ENCODE peak calls at places on chromosome 1, in nine cellular contexts. I is AG04450, D is fibroblast of lung, J is IMR-90, A is endodermal cell, V is H7, E is lower lobe of right lung, N is PC-9, F is adrenal gland. R is an unnamed sample.
A peak's percentile ranks its signal among the peaks of the same experiment; 100 is the strongest.

GRCh38 chr1:27216466-27216865 is 18.0 kb upstream of the WDTC1 start:
- DNase-seq in I (no peak), D (no peak), J (no peak), A (no peak), V (no peak), E (no peak), N (no peak), F (no peak), R (no peak)

GRCh38 chr1:180934563-180934962 is 21.9 kb downstream of the KIAA1614 start:
- DNase-seq in I (no peak), D (no peak), J (no peak), A (no peak), V (no peak), E (no peak), N (no peak), F (no peak), R (no peak)

GRCh38 chr1:228464487-228464983 is 22.6 kb upstream of the RNF187 start:
- DNase-seq in I (peak; percentile 61), D (peak; percentile 83), J (peak; percentile 81), A (peak; percentile 95), V (peak; percentile 95), E (peak; percentile 65), N (peak; percentile 55), F (peak; percentile 56), R (peak; percentile 67)

GRCh38 chr1:90505806-90506205 is 211.3 kb downstream of the BARHL2 start:
- DNase-seq in I (no peak), D (no peak), J (no peak), A (no peak), V (no peak), E (no peak), N (no peak), F (no peak), R (no peak)

GRCh38 chr1:54280652-54281051 is 80.7 kb downstream of the MRPL37 start:
- DNase-seq in I (no peak), D (peak; percentile 94), J (peak; percentile 51), A (no peak), V (no peak), E (no peak), N (no peak), F (no peak), R (no peak)

GRCh38 chr1:91622586-91622985 is 121.9 kb downstream of the CDC7 start:
- DNase-seq in I (no peak), D (peak; percentile 28), J (no peak), A (no peak), V (no peak), E (no peak), N (no peak), F (peak; percentile 86), R (peak; percentile 24)

GRCh38 chr1:178628637-178629548 is 96.2 kb upstream of the RALGPS2 start:
- DNase-seq in I (peak; percentile 67), D (peak; percentile 89), J (peak; percentile 83), A (peak; percentile 78), V (peak; percentile 51), E (no peak), N (no peak), F (no peak), R (peak; percentile 97)

GRCh38 chr1:41678141-41678878 is 193.8 kb upstream of the EDN2 start:
- DNase-seq in I (peak; percentile 67), D (peak; percentile 93), J (peak; percentile 86), A (no peak), V (no peak), E (no peak), N (no peak), F (no peak), R (no peak)

GRCh38 chr1:19764848-19765247 is 34.9 kb downstream of the TMCO4 start:
- DNase-seq in I (no peak), D (peak; percentile 86), J (no peak), A (no peak), V (no peak), E (no peak), N (peak; percentile 43), F (no peak), R (no peak)

GRCh38 chr1:20950689-20951088 is 163.6 kb upstream of the HP1BP3 start:
- DNase-seq in I (no peak), D (no peak), J (no peak), A (no peak), V (no peak), E (no peak), N (no peak), F (no peak), R (no peak)

GRCh38 chr1:14875781-14876564 is 277.5 kb downstream of the KAZN start:
- DNase-seq in I (no peak), D (no peak), J (no peak), A (peak; percentile 68), V (no peak), E (no peak), N (no peak), F (no peak), R (no peak)

GRCh38 chr1:234979316-234980223 is 149.1 kb downstream of the TOMM20 start:
- DNase-seq in I (no peak), D (no peak), J (no peak), A (peak; percentile 34), V (no peak), E (no peak), N (no peak), F (no peak), R (no peak)
- H3K4me3 ChIP-seq in I (no peak overlapping the region), D (no peak overlapping the region), J (no peak overlapping the region), A (no peak overlapping the region), V (no peak overlapping the region), E (peak overlapping the region; percentile 25), N (peak overlapping the region; percentile 24), F (no peak overlapping the region), R (no peak overlapping the region)

GRCh38 chr1:37723390-37724078 is 31.2 kb downstream of the CDCA8 start:
- DNase-seq in I (no peak), D (peak; percentile 24), J (no peak), A (no peak), V (peak; percentile 40), E (no peak), N (no peak), F (no peak), R (no peak)
- H3K27me3 ChIP-seq in I (peaks cover 34% of the 10 kb centered on the region), D (peaks cover 5% of the 10 kb centered on the region), J (peaks cover 35% of the 10 kb centered on the region), A (peaks cover 21% of the 10 kb centered on the region), V (peaks cover 2% of the 10 kb centered on the region), E (peaks cover 5% of the 10 kb centered on the region), N (no peaks in the 10 kb centered on the region), F (no peaks in the 10 kb centered on the region), R (no peaks in the 10 kb centered on the region)

GRCh38 chr1:231160851-231161710 is 777 bp upstream of the TRIM67 start:
- DNase-seq in I (no peak), D (no peak), J (no peak), A (peak; percentile 65), V (peak; percentile 67), E (no peak), N (no peak), F (no peak), R (no peak)
- H3K4me3 ChIP-seq in I (no peak overlapping the region), D (peak overlapping the region; percentile 33), J (no peak overlapping the region), A (peak overlapping the region; percentile 72), V (peak overlapping the region; percentile 35), E (peak overlapping the region; percentile 45), N (no peak overlapping the region), F (no peak overlapping the region), R (no peak overlapping the region)

DNA sequence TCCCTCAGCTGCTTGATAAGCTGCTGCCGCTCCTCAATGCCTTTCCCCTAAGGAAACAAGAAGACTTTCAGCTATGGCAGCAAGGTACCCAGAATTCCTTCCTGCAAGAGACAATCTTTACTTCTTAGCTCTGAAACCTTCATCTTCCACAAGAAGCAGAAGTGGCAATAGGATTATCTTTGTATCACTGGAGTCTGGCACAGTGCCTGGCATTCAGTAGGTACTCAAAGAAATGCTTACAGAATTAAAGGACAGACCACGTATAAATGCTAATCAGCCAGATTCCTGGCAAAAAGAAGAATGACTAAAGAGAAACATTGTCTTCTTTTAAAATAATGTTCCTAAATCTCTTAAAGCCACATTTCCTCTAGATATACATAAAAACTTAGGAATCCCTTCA is 43.7 kb downstream of the SLC27A3 start:
- DNase-seq in I (no peak), D (no peak), J (no peak), A (no peak), V (no peak), E (no peak), N (no peak), F (no peak), R (no peak)
- H3K27me3 ChIP-seq in I (no peaks in the 10 kb centered on the region), D (no peaks in the 10 kb centered on the region), J (no peaks in the 10 kb centered on the region), A (no peaks in the 10 kb centered on the region), V (no peaks in the 10 kb centered on the region), E (no peaks in the 10 kb centered on the region), N (no peaks in the 10 kb centered on the region), F (no peaks in the 10 kb centered on the region), R (no peaks in the 10 kb centered on the region)

GRCh38 chr1:18481921-18482701 is 1.4 kb downstream of the KLHDC7A start:
- DNase-seq in I (no peak), D (no peak), J (no peak), A (peak; percentile 70), V (peak; percentile 60), E (no peak), N (no peak), F (no peak), R (no peak)
- H3K4me3 ChIP-seq in I (no peak overlapping the region), D (no peak overlapping the region), J (no peak overlapping the region), A (no peak overlapping the region), V (peak overlapping the region; percentile 3), E (no peak overlapping the region), N (no peak overlapping the region), F (no peak overlapping the region), R (no peak overlapping the region)

GRCh38 chr1:175580351-175580750 is 163.0 kb downstream of the TNR start:
- DNase-seq in I (no peak), D (no peak), J (no peak), A (no peak), V (no peak), E (no peak), N (no peak), F (no peak), R (no peak)
- H3K27me3 ChIP-seq in I (no peaks in the 10 kb centered on the region), D (no peaks in the 10 kb centered on the region), J (no peaks in the 10 kb centered on the region), A (peaks cover 11% of the 10 kb centered on the region), V (peaks cover 57% of the 10 kb centered on the region), E (no peaks in the 10 kb centered on the region), N (no peaks in the 10 kb centered on the region), F (no peaks in the 10 kb centered on the region), R (peaks cover 2% of the 10 kb centered on the region)

GRCh38 chr1:203769505-203770343 is 4.7 kb downstream of the LAX1 start:
- DNase-seq in I (peak; percentile 81), D (peak; percentile 93), J (peak; percentile 94), A (no peak), V (no peak), E (peak; percentile 80), N (no peak), F (peak; percentile 68), R (peak; percentile 89)
- H3K4me3 ChIP-seq in I (no peak overlapping the region), D (no peak overlapping the region), J (no peak overlapping the region), A (no peak overlapping the region), V (no peak overlapping the region), E (no peak overlapping the region), N (no peak overlapping the region), F (no peak overlapping the region), R (no peak overlapping the region)

GRCh38 chr1:204705888-204706837 is 20.6 kb upstream of the LRRN2 start:
- DNase-seq in I (no peak), D (no peak), J (no peak), A (no peak), V (peak; percentile 60), E (no peak), N (no peak), F (no peak), R (no peak)
- H3K27me3 ChIP-seq in I (peaks cover 29% of the 10 kb centered on the region), D (peaks cover 18% of the 10 kb centered on the region), J (peaks cover 25% of the 10 kb centered on the region), A (peaks cover 5% of the 10 kb centered on the region), V (peaks cover 12% of the 10 kb centered on the region), E (peaks cover 12% of the 10 kb centered on the region), N (no peaks in the 10 kb centered on the region), F (peaks cover 5% of the 10 kb centered on the region), R (no peaks in the 10 kb centered on the region)

R was measured in MG63.